ENCODE peak calls at places on chromosomes 12 and 14, in six cellular contexts. One of them, this sample, is unnamed.

GRCh38 chr12:34597548-34598351 is 575.5 kb downstream of the ALG10 start:
- DNase-seq in GM20000: peak; percentile 0
- DNase-seq in fibroblast of the aortic adventitia: no peak
- DNase-seq in CD8-positive, alpha-beta T cell: no peak
- DNase-seq in foreskin keratinocyte: no peak
- DNase-seq in GM12865: no peak
- DNase-seq in this sample: no peak

GRCh38 chr14:33393155-33393894 is 454.6 kb downstream of the NPAS3 start:
- DNase-seq in GM20000: no peak
- DNase-seq in fibroblast of the aortic adventitia: no peak
- DNase-seq in CD8-positive, alpha-beta T cell: no peak
- DNase-seq in foreskin keratinocyte: no peak
- DNase-seq in GM12865: no peak
- DNase-seq in this sample: no peak

GRCh38 chr14:54621686-54622085 is 54.8 kb downstream of the SAMD4A start:
- DNase-seq in GM20000: no peak
- DNase-seq in fibroblast of the aortic adventitia: peak; percentile 47
- DNase-seq in CD8-positive, alpha-beta T cell: no peak
- DNase-seq in foreskin keratinocyte: no peak
- DNase-seq in GM12865: no peak
- DNase-seq in this sample: no peak

GRCh38 chr12:108849653-108850052 is 7.7 kb downstream of the SSH1 start:
- DNase-seq in GM20000: no peak
- DNase-seq in fibroblast of the aortic adventitia: no peak
- DNase-seq in CD8-positive, alpha-beta T cell: no peak
- DNase-seq in foreskin keratinocyte: no peak
- DNase-seq in GM12865: no peak
- DNase-seq in this sample: no peak

GRCh38 chr12:49553512-49554088 is 14.3 kb downstream of the MCRS1 start:
- DNase-seq in GM20000: peak; percentile 76
- DNase-seq in fibroblast of the aortic adventitia: no peak
- DNase-seq in CD8-positive, alpha-beta T cell: no peak
- DNase-seq in foreskin keratinocyte: peak; percentile 48
- DNase-seq in GM12865: peak; percentile 48
- DNase-seq in this sample: no peak

GRCh38 chr14:41718477-41719166 is 111.9 kb downstream of the LRFN5 start:
- DNase-seq in GM20000: no peak
- DNase-seq in fibroblast of the aortic adventitia: no peak
- DNase-seq in CD8-positive, alpha-beta T cell: no peak
- DNase-seq in foreskin keratinocyte: peak; percentile 11
- DNase-seq in GM12865: no peak
- DNase-seq in this sample: no peak

GRCh38 chr12:32688786-32689185 is 9.7 kb downstream of the DNM1L start:
- DNase-seq in GM20000: no peak
- DNase-seq in fibroblast of the aortic adventitia: no peak
- DNase-seq in CD8-positive, alpha-beta T cell: no peak
- DNase-seq in foreskin keratinocyte: no peak
- DNase-seq in GM12865: no peak
- DNase-seq in this sample: no peak

GRCh38 chr12:112906712-112907414 is at the start of gene OAS1:
- DNase-seq in GM20000: peak; percentile 70
- DNase-seq in fibroblast of the aortic adventitia: peak; percentile 69
- DNase-seq in CD8-positive, alpha-beta T cell: no peak
- DNase-seq in foreskin keratinocyte: peak; percentile 83
- DNase-seq in GM12865: peak; percentile 91
- DNase-seq in this sample: no peak

GRCh38 chr14:92121207-92121669 is 268 bp downstream of the NDUFB1 start:
- DNase-seq in GM20000: no peak
- DNase-seq in fibroblast of the aortic adventitia: peak; percentile 51
- DNase-seq in CD8-positive, alpha-beta T cell: no peak
- DNase-seq in foreskin keratinocyte: no peak
- DNase-seq in GM12865: peak; percentile 59
- DNase-seq in this sample: no peak

GRCh38 chr12:128339121-128339520 is 72.2 kb downstream of the TMEM132C start:
- DNase-seq in GM20000: no peak
- DNase-seq in fibroblast of the aortic adventitia: no peak
- DNase-seq in CD8-positive, alpha-beta T cell: no peak
- DNase-seq in foreskin keratinocyte: no peak
- DNase-seq in GM12865: no peak
- DNase-seq in this sample: no peak

GRCh38 chr12:63276537-63277365 is 125.8 kb upstream of the AVPR1A start:
- DNase-seq in GM20000: peak; percentile 6
- DNase-seq in fibroblast of the aortic adventitia: peak; percentile 13
- DNase-seq in CD8-positive, alpha-beta T cell: no peak
- DNase-seq in foreskin keratinocyte: peak; percentile 30
- DNase-seq in GM12865: peak; percentile 59
- DNase-seq in this sample: no peak

GRCh38 chr12:122399592-122400373 is 22.7 kb downstream of the CLIP1 start:
- DNase-seq in GM20000: peak; percentile 76
- DNase-seq in fibroblast of the aortic adventitia: peak; percentile 92
- DNase-seq in CD8-positive, alpha-beta T cell: peak; percentile 58
- DNase-seq in foreskin keratinocyte: peak; percentile 76
- DNase-seq in GM12865: peak; percentile 87
- DNase-seq in this sample: no peak

GRCh38 chr12:94994312-94994711 is 9.2 kb downstream of the NDUFA12 start:
- DNase-seq in GM20000: no peak
- DNase-seq in fibroblast of the aortic adventitia: peak; percentile 30
- DNase-seq in CD8-positive, alpha-beta T cell: no peak
- DNase-seq in foreskin keratinocyte: peak; percentile 76
- DNase-seq in GM12865: no peak
- DNase-seq in this sample: no peak

GRCh38 chr14:71062581-71063303 is 155.5 kb downstream of the PCNX1 start:
- DNase-seq in GM20000: no peak
- DNase-seq in fibroblast of the aortic adventitia: no peak
- DNase-seq in CD8-positive, alpha-beta T cell: no peak
- DNase-seq in foreskin keratinocyte: no peak
- DNase-seq in GM12865: no peak
- DNase-seq in this sample: no peak

GRCh38 chr14:40100544-40101196 is 668.4 kb upstream of the FBXO33 start:
- DNase-seq in GM20000: no peak
- DNase-seq in fibroblast of the aortic adventitia: no peak
- DNase-seq in CD8-positive, alpha-beta T cell: no peak
- DNase-seq in foreskin keratinocyte: no peak
- DNase-seq in GM12865: no peak
- DNase-seq in this sample: no peak

GRCh38 chr12:124686001-124686884 is 118.8 kb upstream of the NCOR2 start:
- DNase-seq in GM20000: no peak
- DNase-seq in fibroblast of the aortic adventitia: peak; percentile 64
- DNase-seq in CD8-positive, alpha-beta T cell: no peak
- DNase-seq in foreskin keratinocyte: peak; percentile 80
- DNase-seq in GM12865: no peak
- DNase-seq in this sample: no peak

GRCh38 chr14:38605193-38606114 is 349.6 kb upstream of the CLEC14A start:
- DNase-seq in GM20000: no peak
- DNase-seq in fibroblast of the aortic adventitia: no peak
- DNase-seq in CD8-positive, alpha-beta T cell: no peak
- DNase-seq in foreskin keratinocyte: no peak
- DNase-seq in GM12865: no peak
- DNase-seq in this sample: no peak
- TF ChIP-seq CTCF in GM20000: no peak
- TF ChIP-seq CTCF in fibroblast of the aortic adventitia: no peak
- TF ChIP-seq CTCF in CD8-positive, alpha-beta T cell: no peak
- TF ChIP-seq CTCF in foreskin keratinocyte: no peak
- TF ChIP-seq CTCF in GM12865: no peak
- TF ChIP-seq CTCF in this sample: peak; percentile 44

GRCh38 chr12:21308785-21309184 is 25.9 kb downstream of the SLCO1A2 start:
- DNase-seq in GM20000: no peak
- DNase-seq in fibroblast of the aortic adventitia: no peak
- DNase-seq in CD8-positive, alpha-beta T cell: no peak
- DNase-seq in foreskin keratinocyte: no peak
- DNase-seq in GM12865: no peak
- DNase-seq in this sample: no peak
- TF ChIP-seq CTCF in GM20000: no peak
- TF ChIP-seq CTCF in fibroblast of the aortic adventitia: no peak
- TF ChIP-seq CTCF in CD8-positive, alpha-beta T cell: no peak
- TF ChIP-seq CTCF in foreskin keratinocyte: no peak
- TF ChIP-seq CTCF in GM12865: no peak
- TF ChIP-seq CTCF in this sample: peak; percentile 37

GRCh38 chr14:76056128-76056527 is 70.6 kb downstream of the IFT43 start:
- DNase-seq in GM20000: no peak
- DNase-seq in fibroblast of the aortic adventitia: no peak
- DNase-seq in CD8-positive, alpha-beta T cell: no peak
- DNase-seq in foreskin keratinocyte: no peak
- DNase-seq in GM12865: no peak
- DNase-seq in this sample: no peak
- TF ChIP-seq CTCF in GM20000: no peak
- TF ChIP-seq CTCF in fibroblast of the aortic adventitia: peak; percentile 43
- TF ChIP-seq CTCF in CD8-positive, alpha-beta T cell: no peak
- TF ChIP-seq CTCF in foreskin keratinocyte: peak; percentile 55
- TF ChIP-seq CTCF in GM12865: no peak
- TF ChIP-seq CTCF in this sample: peak; percentile 64

DNA sequence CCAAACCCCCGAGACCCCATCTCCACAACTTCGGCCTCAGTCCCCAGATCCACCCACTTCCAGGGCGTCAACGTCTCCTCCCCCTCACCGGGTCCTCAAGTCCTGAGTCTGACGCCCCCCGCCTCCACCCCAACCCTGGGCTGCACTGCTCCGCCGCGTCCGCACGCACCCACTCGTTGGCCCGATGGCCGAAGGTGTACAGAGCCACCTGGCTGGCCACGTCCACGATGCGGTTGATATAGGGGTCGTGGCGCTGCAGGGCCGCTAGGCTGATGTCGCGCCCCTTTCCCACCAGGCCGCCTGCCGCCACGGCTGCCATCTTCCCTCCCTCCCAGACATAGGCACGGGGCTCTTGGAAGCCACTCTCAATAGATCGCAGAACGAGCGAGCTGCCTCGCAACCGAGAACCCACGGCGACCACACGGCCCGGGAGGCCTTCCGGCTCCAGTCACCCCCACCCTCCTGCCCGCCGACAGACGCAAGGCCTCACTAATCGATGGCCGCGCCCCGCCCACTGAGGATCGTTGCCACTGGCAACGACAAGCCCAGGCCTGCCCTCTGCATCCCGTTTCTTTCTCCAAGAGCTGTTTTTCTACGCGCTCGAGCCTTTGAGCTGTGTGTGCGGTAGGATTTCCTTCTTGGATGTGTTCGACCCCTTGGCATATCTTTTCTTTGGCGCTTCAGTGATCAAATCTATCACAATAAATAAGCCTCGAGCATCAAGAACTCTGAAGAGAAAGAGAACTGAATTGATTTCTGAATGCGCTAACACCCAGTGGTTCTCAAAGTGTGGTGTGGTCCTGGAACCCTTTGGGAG is at the start of gene DCP1B:
- DNase-seq in GM20000: peak; percentile 87
- DNase-seq in fibroblast of the aortic adventitia: peak; percentile 96
- DNase-seq in CD8-positive, alpha-beta T cell: peak; percentile 95
- DNase-seq in foreskin keratinocyte: peak; percentile 84
- DNase-seq in GM12865: peak; percentile 97
- DNase-seq in this sample: peak; percentile 99
- TF ChIP-seq CTCF in GM20000: no peak
- TF ChIP-seq CTCF in fibroblast of the aortic adventitia: peak; percentile 6
- TF ChIP-seq CTCF in CD8-positive, alpha-beta T cell: no peak
- TF ChIP-seq CTCF in foreskin keratinocyte: no peak
- TF ChIP-seq CTCF in GM12865: no peak
- TF ChIP-seq CTCF in this sample: peak; percentile 40

DNA sequence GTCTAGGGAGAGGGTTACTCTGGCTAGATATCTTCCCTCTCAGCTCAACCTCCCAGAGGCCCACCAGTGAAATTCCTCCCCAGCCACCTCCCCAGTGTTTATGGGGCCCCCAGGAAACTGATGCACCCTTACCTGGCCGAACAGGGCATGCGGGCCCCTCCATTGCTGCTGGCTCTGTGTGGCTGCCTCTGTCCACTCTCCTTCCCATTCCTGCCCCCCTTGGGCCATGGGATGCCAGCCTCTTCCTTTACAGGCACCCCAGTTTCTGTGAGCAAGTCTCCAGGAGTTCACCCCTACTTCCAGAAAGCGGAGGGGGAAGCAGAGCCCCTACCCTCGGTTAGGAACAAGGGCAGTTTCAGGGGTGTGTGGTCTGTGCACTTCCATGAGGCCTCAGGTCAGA is 19.4 kb upstream of the ZDHHC22 start:
- DNase-seq in GM20000: no peak
- DNase-seq in fibroblast of the aortic adventitia: no peak
- DNase-seq in CD8-positive, alpha-beta T cell: no peak
- DNase-seq in foreskin keratinocyte: no peak
- DNase-seq in GM12865: no peak
- DNase-seq in this sample: no peak
- TF ChIP-seq CTCF in GM20000: no peak
- TF ChIP-seq CTCF in fibroblast of the aortic adventitia: no peak
- TF ChIP-seq CTCF in CD8-positive, alpha-beta T cell: no peak
- TF ChIP-seq CTCF in foreskin keratinocyte: no peak
- TF ChIP-seq CTCF in GM12865: no peak
- TF ChIP-seq CTCF in this sample: no peak

GRCh38 chr14:47044841-47045240 is 393.3 kb upstream of the RPL10L start:
- DNase-seq in GM20000: no peak
- DNase-seq in fibroblast of the aortic adventitia: no peak
- DNase-seq in CD8-positive, alpha-beta T cell: no peak
- DNase-seq in foreskin keratinocyte: peak; percentile 31
- DNase-seq in GM12865: no peak
- DNase-seq in this sample: no peak

GRCh38 chr14:47039336-47039735 is 387.8 kb upstream of the RPL10L start:
- DNase-seq in GM20000: no peak
- DNase-seq in fibroblast of the aortic adventitia: no peak
- DNase-seq in CD8-positive, alpha-beta T cell: no peak
- DNase-seq in foreskin keratinocyte: no peak
- DNase-seq in GM12865: no peak
- DNase-seq in this sample: no peak

DNA sequence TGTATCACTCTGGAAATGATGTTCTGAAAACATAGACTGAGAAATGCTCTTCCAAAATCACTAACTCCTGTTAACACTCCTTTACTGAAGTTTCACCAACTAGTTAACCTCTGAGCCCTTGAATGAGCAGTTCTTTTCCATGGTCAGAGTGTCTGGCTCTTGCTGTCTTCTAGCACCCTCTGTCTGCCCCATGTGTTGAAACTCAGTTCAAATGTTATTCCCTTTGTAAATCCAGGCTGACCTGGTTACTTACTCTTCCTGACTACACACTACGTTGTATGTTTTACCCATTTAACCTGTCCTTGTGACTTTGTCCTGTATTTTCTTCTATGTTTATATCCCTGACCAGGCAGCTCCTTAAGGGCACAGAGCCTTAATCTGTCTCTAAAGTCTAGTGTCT is 388.9 kb upstream of the RPL10L start:
- DNase-seq in GM20000: no peak
- DNase-seq in fibroblast of the aortic adventitia: no peak
- DNase-seq in CD8-positive, alpha-beta T cell: no peak
- DNase-seq in foreskin keratinocyte: peak; percentile 55
- DNase-seq in GM12865: no peak
- DNase-seq in this sample: no peak
- TF ChIP-seq CTCF in GM20000: no peak
- TF ChIP-seq CTCF in fibroblast of the aortic adventitia: no peak
- TF ChIP-seq CTCF in CD8-positive, alpha-beta T cell: no peak
- TF ChIP-seq CTCF in foreskin keratinocyte: peak; percentile 51
- TF ChIP-seq CTCF in GM12865: no peak
- TF ChIP-seq CTCF in this sample: peak; percentile 21

GRCh38 chr12:22018860-22019259 is 27.2 kb upstream of the CMAS start:
- DNase-seq in GM20000: no peak
- DNase-seq in fibroblast of the aortic adventitia: peak; percentile 27
- DNase-seq in CD8-positive, alpha-beta T cell: no peak
- DNase-seq in foreskin keratinocyte: no peak
- DNase-seq in GM12865: no peak
- DNase-seq in this sample: no peak
- TF ChIP-seq CTCF in GM20000: no peak
- TF ChIP-seq CTCF in fibroblast of the aortic adventitia: peak; percentile 19
- TF ChIP-seq CTCF in CD8-positive, alpha-beta T cell: peak; percentile 55
- TF ChIP-seq CTCF in foreskin keratinocyte: peak; percentile 67
- TF ChIP-seq CTCF in GM12865: peak; percentile 7
- TF ChIP-seq CTCF in this sample: peak; percentile 87